ENCODE peak calls at places on chromosomes 1 and 21, in five cellular contexts. Q is stimulated activated effector memory CD8-positive, alpha-beta T cell treated with anti-CD3 and anti-CD28 coated beads, Interleukin-12 subunit alpha, Interleukin-12 subunit beta, amount 100 ng/mL, for 72 hours; I is IMR-90; N is effector memory CD8-positive, alpha-beta T cell; C is activated CD8-positive, alpha-beta memory T cell treated with anti-CD3 and anti-CD28 coated beads, Interleukin-2, amount 10 ng/mL, durations not matched to agents 7 days and 5 days. O is an unnamed sample.

GRCh38 chr1:201540846-201541735 is 2.2 kb downstream of the NAV1 start:
- ATAC-seq in Q (no peak), I (no peak), N (no peak), C (no peak), O (no peak)

GRCh38 chr1:154808909-154809262 is 61.2 kb downstream of the KCNN3 start:
- ATAC-seq in Q (peak), I (no peak), N (no peak), C (no peak), O (no peak)

GRCh38 chr1:51268675-51269033 is 32.6 kb downstream of the RNF11 start:
- ATAC-seq in Q (no peak), I (peak), N (no peak), C (no peak), O (no peak)

GRCh38 chr1:202210370-202210769 is 16.8 kb downstream of the LGR6 start:
- ATAC-seq in Q (peak), I (no peak), N (peak), C (peak), O (no peak)

GRCh38 chr1:54645806-54646676 is 4.5 kb downstream of the MROH7 start:
- ATAC-seq in Q (no peak), I (peak), N (no peak), C (no peak), O (no peak)

GRCh38 chr1:41856361-41857285 is 62.1 kb downstream of the HIVEP3 start:
- ATAC-seq in Q (no peak), I (no peak), N (no peak), C (no peak), O (no peak)

GRCh38 chr21:39669485-39669884 is 56.7 kb downstream of the B3GALT5 start:
- ATAC-seq in Q (no peak), I (no peak), N (no peak), C (no peak), O (no peak)

GRCh38 chr1:19139711-19140110 is 70.4 kb downstream of the UBR4 start:
- ATAC-seq in Q (no peak), I (no peak), N (no peak), C (no peak), O (no peak)

GRCh38 chr1:103120981-103121380 is 12.7 kb upstream of the COL11A1 start:
- ATAC-seq in Q (no peak), I (no peak), N (no peak), C (no peak), O (no peak)

GRCh38 chr1:67414574-67414973 is 15.6 kb downstream of the SERBP1 start:
- ATAC-seq in Q (no peak), I (no peak), N (no peak), C (no peak), O (no peak)

GRCh38 chr21:26096972-26097371 is 73.6 kb downstream of the APP start:
- ATAC-seq in Q (no peak), I (no peak), N (no peak), C (no peak), O (no peak)

GRCh38 chr1:18256318-18257235 is 149.0 kb downstream of the IGSF21 start:
- ATAC-seq in Q (no peak), I (no peak), N (no peak), C (no peak), O (no peak)

O was measured in activated T-helper 17 cell treated with anti-CD3 and anti-CD28 coated beads, Interleukin-2, amount 50 U/mL, for 72 hours.